ENCODE peak calls at places on chromosomes 13 and 19, in nine cellular contexts. One of them, this sample, is unnamed.

GRCh38 chr19:34851277-34851804 is 75.4 kb upstream of the ZNF30 start:
- DNase-seq in SK-N-SH: no peak
- DNase-seq in suprapubic skin: no peak
- DNase-seq in activated naive CD4-positive, alpha-beta T cell treated with anti-CD3 and anti-CD28 coated beads for 36 hours: no peak
- DNase-seq in adrenal gland: no peak
- DNase-seq in NCI-H1092: no peak
- DNase-seq in stimulated activated naive CD8-positive, alpha-beta T cell treated with anti-CD3 and anti-CD28 coated beads, Interleukin-15, amount 100 ng/mL, for 72 hours: no peak
- DNase-seq in uterus: no peak
- DNase-seq in hepatic stellate cell: no peak
- DNase-seq in this sample: no peak

GRCh38 chr13:64753606-64754005 is 2476.5 kb downstream of the PCDH9 start:
- DNase-seq in SK-N-SH: no peak
- DNase-seq in suprapubic skin: no peak
- DNase-seq in activated naive CD4-positive, alpha-beta T cell treated with anti-CD3 and anti-CD28 coated beads for 36 hours: no peak
- DNase-seq in adrenal gland: no peak
- DNase-seq in NCI-H1092: no peak
- DNase-seq in stimulated activated naive CD8-positive, alpha-beta T cell treated with anti-CD3 and anti-CD28 coated beads, Interleukin-15, amount 100 ng/mL, for 72 hours: no peak
- DNase-seq in uterus: no peak
- DNase-seq in hepatic stellate cell: no peak
- DNase-seq in this sample: no peak

GRCh38 chr19:4080473-4080872 is 13.8 kb upstream of the ZBTB7A start:
- DNase-seq in SK-N-SH: no peak
- DNase-seq in suprapubic skin: no peak
- DNase-seq in activated naive CD4-positive, alpha-beta T cell treated with anti-CD3 and anti-CD28 coated beads for 36 hours: no peak
- DNase-seq in adrenal gland: no peak
- DNase-seq in NCI-H1092: no peak
- DNase-seq in stimulated activated naive CD8-positive, alpha-beta T cell treated with anti-CD3 and anti-CD28 coated beads, Interleukin-15, amount 100 ng/mL, for 72 hours: no peak
- DNase-seq in uterus: no peak
- DNase-seq in hepatic stellate cell: no peak
- DNase-seq in this sample: no peak

GRCh38 chr19:49552749-49553148 is 24.9 kb downstream of the RCN3 start:
- DNase-seq in SK-N-SH: no peak
- DNase-seq in suprapubic skin: no peak
- DNase-seq in activated naive CD4-positive, alpha-beta T cell treated with anti-CD3 and anti-CD28 coated beads for 36 hours: peak; percentile 65
- DNase-seq in adrenal gland: no peak
- DNase-seq in NCI-H1092: no peak
- DNase-seq in stimulated activated naive CD8-positive, alpha-beta T cell treated with anti-CD3 and anti-CD28 coated beads, Interleukin-15, amount 100 ng/mL, for 72 hours: no peak
- DNase-seq in uterus: no peak
- DNase-seq in hepatic stellate cell: no peak
- DNase-seq in this sample: no peak

GRCh38 chr13:41179593-41180250 is 14.6 kb downstream of the KBTBD7 start:
- DNase-seq in SK-N-SH: no peak
- DNase-seq in suprapubic skin: no peak
- DNase-seq in activated naive CD4-positive, alpha-beta T cell treated with anti-CD3 and anti-CD28 coated beads for 36 hours: peak; percentile 7
- DNase-seq in adrenal gland: no peak
- DNase-seq in NCI-H1092: no peak
- DNase-seq in stimulated activated naive CD8-positive, alpha-beta T cell treated with anti-CD3 and anti-CD28 coated beads, Interleukin-15, amount 100 ng/mL, for 72 hours: no peak
- DNase-seq in uterus: no peak
- DNase-seq in hepatic stellate cell: no peak
- DNase-seq in this sample: no peak

GRCh38 chr13:101408154-101408553 is 8.2 kb downstream of the NALCN start:
- DNase-seq in SK-N-SH: no peak
- DNase-seq in suprapubic skin: no peak
- DNase-seq in activated naive CD4-positive, alpha-beta T cell treated with anti-CD3 and anti-CD28 coated beads for 36 hours: no peak
- DNase-seq in adrenal gland: no peak
- DNase-seq in NCI-H1092: no peak
- DNase-seq in stimulated activated naive CD8-positive, alpha-beta T cell treated with anti-CD3 and anti-CD28 coated beads, Interleukin-15, amount 100 ng/mL, for 72 hours: no peak
- DNase-seq in uterus: no peak
- DNase-seq in hepatic stellate cell: peak; percentile 22
- DNase-seq in this sample: no peak

GRCh38 chr13:35283856-35284255 is 192.6 kb downstream of the MAB21L1 start:
- DNase-seq in SK-N-SH: no peak
- DNase-seq in suprapubic skin: no peak
- DNase-seq in activated naive CD4-positive, alpha-beta T cell treated with anti-CD3 and anti-CD28 coated beads for 36 hours: no peak
- DNase-seq in adrenal gland: no peak
- DNase-seq in NCI-H1092: peak; percentile 4
- DNase-seq in stimulated activated naive CD8-positive, alpha-beta T cell treated with anti-CD3 and anti-CD28 coated beads, Interleukin-15, amount 100 ng/mL, for 72 hours: no peak
- DNase-seq in uterus: no peak
- DNase-seq in hepatic stellate cell: no peak
- DNase-seq in this sample: peak; percentile 79

GRCh38 chr13:99465454-99465853 is 35.8 kb upstream of the TM9SF2 start:
- DNase-seq in SK-N-SH: no peak
- DNase-seq in suprapubic skin: no peak
- DNase-seq in activated naive CD4-positive, alpha-beta T cell treated with anti-CD3 and anti-CD28 coated beads for 36 hours: no peak
- DNase-seq in adrenal gland: no peak
- DNase-seq in NCI-H1092: peak; percentile 65
- DNase-seq in stimulated activated naive CD8-positive, alpha-beta T cell treated with anti-CD3 and anti-CD28 coated beads, Interleukin-15, amount 100 ng/mL, for 72 hours: no peak
- DNase-seq in uterus: no peak
- DNase-seq in hepatic stellate cell: no peak
- DNase-seq in this sample: no peak

GRCh38 chr19:18433735-18434398 is 4.1 kb downstream of the ISYNA1 start:
- DNase-seq in SK-N-SH: peak; percentile 82
- DNase-seq in suprapubic skin: no peak
- DNase-seq in activated naive CD4-positive, alpha-beta T cell treated with anti-CD3 and anti-CD28 coated beads for 36 hours: no peak
- DNase-seq in adrenal gland: no peak
- DNase-seq in NCI-H1092: no peak
- DNase-seq in stimulated activated naive CD8-positive, alpha-beta T cell treated with anti-CD3 and anti-CD28 coated beads, Interleukin-15, amount 100 ng/mL, for 72 hours: no peak
- DNase-seq in uterus: no peak
- DNase-seq in hepatic stellate cell: no peak
- DNase-seq in this sample: no peak

GRCh38 chr19:10510301-10510802 is 6.9 kb downstream of the S1PR5 start:
- DNase-seq in SK-N-SH: peak; percentile 81
- DNase-seq in suprapubic skin: no peak
- DNase-seq in activated naive CD4-positive, alpha-beta T cell treated with anti-CD3 and anti-CD28 coated beads for 36 hours: peak; percentile 74
- DNase-seq in adrenal gland: no peak
- DNase-seq in NCI-H1092: no peak
- DNase-seq in stimulated activated naive CD8-positive, alpha-beta T cell treated with anti-CD3 and anti-CD28 coated beads, Interleukin-15, amount 100 ng/mL, for 72 hours: peak; percentile 70
- DNase-seq in uterus: no peak
- DNase-seq in hepatic stellate cell: no peak
- DNase-seq in this sample: no peak

GRCh38 chr13:50421457-50422130 is 406.4 kb downstream of the KCNRG start:
- DNase-seq in SK-N-SH: no peak
- DNase-seq in suprapubic skin: no peak
- DNase-seq in activated naive CD4-positive, alpha-beta T cell treated with anti-CD3 and anti-CD28 coated beads for 36 hours: no peak
- DNase-seq in adrenal gland: no peak
- DNase-seq in NCI-H1092: no peak
- DNase-seq in stimulated activated naive CD8-positive, alpha-beta T cell treated with anti-CD3 and anti-CD28 coated beads, Interleukin-15, amount 100 ng/mL, for 72 hours: no peak
- DNase-seq in uterus: no peak
- DNase-seq in hepatic stellate cell: no peak
- DNase-seq in this sample: no peak

GRCh38 chr19:39390759-39391592 is at the start of the genes MED29 and PAF1:
- DNase-seq in SK-N-SH: peak; percentile 97
- DNase-seq in suprapubic skin: peak; percentile 99
- DNase-seq in activated naive CD4-positive, alpha-beta T cell treated with anti-CD3 and anti-CD28 coated beads for 36 hours: peak; percentile 98
- DNase-seq in adrenal gland: peak; percentile 98
- DNase-seq in NCI-H1092: peak; percentile 98
- DNase-seq in stimulated activated naive CD8-positive, alpha-beta T cell treated with anti-CD3 and anti-CD28 coated beads, Interleukin-15, amount 100 ng/mL, for 72 hours: peak; percentile 94
- DNase-seq in uterus: peak; percentile 97
- DNase-seq in hepatic stellate cell: peak; percentile 99
- DNase-seq in this sample: peak; percentile 99

GRCh38 chr19:10111405-10111811 is at the start of gene P2RY11:
- DNase-seq in SK-N-SH: peak; percentile 23
- DNase-seq in suprapubic skin: no peak
- DNase-seq in activated naive CD4-positive, alpha-beta T cell treated with anti-CD3 and anti-CD28 coated beads for 36 hours: peak; percentile 26
- DNase-seq in adrenal gland: no peak
- DNase-seq in NCI-H1092: no peak
- DNase-seq in stimulated activated naive CD8-positive, alpha-beta T cell treated with anti-CD3 and anti-CD28 coated beads, Interleukin-15, amount 100 ng/mL, for 72 hours: peak; percentile 52
- DNase-seq in uterus: no peak
- DNase-seq in hepatic stellate cell: no peak
- DNase-seq in this sample: no peak

GRCh38 chr19:39032164-39032918 is at the start of gene FBXO27:
- DNase-seq in SK-N-SH: peak; percentile 84
- DNase-seq in suprapubic skin: peak; percentile 84
- DNase-seq in activated naive CD4-positive, alpha-beta T cell treated with anti-CD3 and anti-CD28 coated beads for 36 hours: no peak
- DNase-seq in adrenal gland: peak; percentile 17
- DNase-seq in NCI-H1092: no peak
- DNase-seq in stimulated activated naive CD8-positive, alpha-beta T cell treated with anti-CD3 and anti-CD28 coated beads, Interleukin-15, amount 100 ng/mL, for 72 hours: peak; percentile 23
- DNase-seq in uterus: no peak
- DNase-seq in hepatic stellate cell: no peak
- DNase-seq in this sample: no peak

GRCh38 chr19:45408121-45408520 is 1.7 kb downstream of the POLR1G start:
- DNase-seq in SK-N-SH: no peak
- DNase-seq in suprapubic skin: no peak
- DNase-seq in activated naive CD4-positive, alpha-beta T cell treated with anti-CD3 and anti-CD28 coated beads for 36 hours: no peak
- DNase-seq in adrenal gland: no peak
- DNase-seq in NCI-H1092: no peak
- DNase-seq in stimulated activated naive CD8-positive, alpha-beta T cell treated with anti-CD3 and anti-CD28 coated beads, Interleukin-15, amount 100 ng/mL, for 72 hours: no peak
- DNase-seq in uterus: no peak
- DNase-seq in hepatic stellate cell: no peak
- DNase-seq in this sample: no peak

GRCh38 chr19:43625918-43626579 is 6.6 kb upstream of the ZNF428 start:
- DNase-seq in SK-N-SH: peak; percentile 73
- DNase-seq in suprapubic skin: no peak
- DNase-seq in activated naive CD4-positive, alpha-beta T cell treated with anti-CD3 and anti-CD28 coated beads for 36 hours: peak; percentile 54
- DNase-seq in adrenal gland: no peak
- DNase-seq in NCI-H1092: no peak
- DNase-seq in stimulated activated naive CD8-positive, alpha-beta T cell treated with anti-CD3 and anti-CD28 coated beads, Interleukin-15, amount 100 ng/mL, for 72 hours: no peak
- DNase-seq in uterus: no peak
- DNase-seq in hepatic stellate cell: peak; percentile 59
- DNase-seq in this sample: no peak

GRCh38 chr13:33312150-33312908 is 26.8 kb upstream of the STARD13 start:
- DNase-seq in SK-N-SH: no peak
- DNase-seq in suprapubic skin: no peak
- DNase-seq in activated naive CD4-positive, alpha-beta T cell treated with anti-CD3 and anti-CD28 coated beads for 36 hours: no peak
- DNase-seq in adrenal gland: no peak
- DNase-seq in NCI-H1092: no peak
- DNase-seq in stimulated activated naive CD8-positive, alpha-beta T cell treated with anti-CD3 and anti-CD28 coated beads, Interleukin-15, amount 100 ng/mL, for 72 hours: no peak
- DNase-seq in uterus: no peak
- DNase-seq in hepatic stellate cell: no peak
- DNase-seq in this sample: no peak

GRCh38 chr19:41521860-41522555 is 54.0 kb upstream of the CEACAM21 start:
- DNase-seq in SK-N-SH: peak; percentile 51
- DNase-seq in suprapubic skin: no peak
- DNase-seq in activated naive CD4-positive, alpha-beta T cell treated with anti-CD3 and anti-CD28 coated beads for 36 hours: peak; percentile 39
- DNase-seq in adrenal gland: no peak
- DNase-seq in NCI-H1092: no peak
- DNase-seq in stimulated activated naive CD8-positive, alpha-beta T cell treated with anti-CD3 and anti-CD28 coated beads, Interleukin-15, amount 100 ng/mL, for 72 hours: peak; percentile 58
- DNase-seq in uterus: no peak
- DNase-seq in hepatic stellate cell: no peak
- DNase-seq in this sample: no peak

GRCh38 chr13:47277774-47278173 is 380.9 kb upstream of the HTR2A start:
- DNase-seq in SK-N-SH: no peak
- DNase-seq in suprapubic skin: no peak
- DNase-seq in activated naive CD4-positive, alpha-beta T cell treated with anti-CD3 and anti-CD28 coated beads for 36 hours: no peak
- DNase-seq in adrenal gland: no peak
- DNase-seq in NCI-H1092: no peak
- DNase-seq in stimulated activated naive CD8-positive, alpha-beta T cell treated with anti-CD3 and anti-CD28 coated beads, Interleukin-15, amount 100 ng/mL, for 72 hours: no peak
- DNase-seq in uterus: no peak
- DNase-seq in hepatic stellate cell: no peak
- DNase-seq in this sample: no peak

GRCh38 chr19:32373614-32374295 is 28.3 kb downstream of the ZNF507 start:
- DNase-seq in SK-N-SH: no peak
- DNase-seq in suprapubic skin: no peak
- DNase-seq in activated naive CD4-positive, alpha-beta T cell treated with anti-CD3 and anti-CD28 coated beads for 36 hours: no peak
- DNase-seq in adrenal gland: peak; percentile 77
- DNase-seq in NCI-H1092: no peak
- DNase-seq in stimulated activated naive CD8-positive, alpha-beta T cell treated with anti-CD3 and anti-CD28 coated beads, Interleukin-15, amount 100 ng/mL, for 72 hours: no peak
- DNase-seq in uterus: no peak
- DNase-seq in hepatic stellate cell: peak; percentile 72
- DNase-seq in this sample: peak; percentile 93

GRCh38 chr13:107006646-107007045 is 438.7 kb upstream of the ARGLU1 start:
- DNase-seq in SK-N-SH: no peak
- DNase-seq in suprapubic skin: no peak
- DNase-seq in activated naive CD4-positive, alpha-beta T cell treated with anti-CD3 and anti-CD28 coated beads for 36 hours: no peak
- DNase-seq in adrenal gland: no peak
- DNase-seq in NCI-H1092: no peak
- DNase-seq in stimulated activated naive CD8-positive, alpha-beta T cell treated with anti-CD3 and anti-CD28 coated beads, Interleukin-15, amount 100 ng/mL, for 72 hours: no peak
- DNase-seq in uterus: no peak
- DNase-seq in hepatic stellate cell: no peak
- DNase-seq in this sample: no peak

GRCh38 chr19:8145969-8146368 is 3.4 kb downstream of the FBN3 start:
- DNase-seq in SK-N-SH: no peak
- DNase-seq in suprapubic skin: no peak
- DNase-seq in activated naive CD4-positive, alpha-beta T cell treated with anti-CD3 and anti-CD28 coated beads for 36 hours: no peak
- DNase-seq in adrenal gland: no peak
- DNase-seq in NCI-H1092: no peak
- DNase-seq in stimulated activated naive CD8-positive, alpha-beta T cell treated with anti-CD3 and anti-CD28 coated beads, Interleukin-15, amount 100 ng/mL, for 72 hours: no peak
- DNase-seq in uterus: no peak
- DNase-seq in hepatic stellate cell: no peak
- DNase-seq in this sample: peak; percentile 73

GRCh38 chr19:33514885-33515485 is 6.6 kb downstream of the PEPD start:
- DNase-seq in SK-N-SH: no peak
- DNase-seq in suprapubic skin: no peak
- DNase-seq in activated naive CD4-positive, alpha-beta T cell treated with anti-CD3 and anti-CD28 coated beads for 36 hours: no peak
- DNase-seq in adrenal gland: no peak
- DNase-seq in NCI-H1092: no peak
- DNase-seq in stimulated activated naive CD8-positive, alpha-beta T cell treated with anti-CD3 and anti-CD28 coated beads, Interleukin-15, amount 100 ng/mL, for 72 hours: no peak
- DNase-seq in uterus: no peak
- DNase-seq in hepatic stellate cell: peak; percentile 44
- DNase-seq in this sample: no peak

GRCh38 chr19:39515551-39516191 is 732 bp downstream of the SELENOV start:
- DNase-seq in SK-N-SH: no peak
- DNase-seq in suprapubic skin: no peak
- DNase-seq in activated naive CD4-positive, alpha-beta T cell treated with anti-CD3 and anti-CD28 coated beads for 36 hours: peak; percentile 26
- DNase-seq in adrenal gland: no peak
- DNase-seq in NCI-H1092: no peak
- DNase-seq in stimulated activated naive CD8-positive, alpha-beta T cell treated with anti-CD3 and anti-CD28 coated beads, Interleukin-15, amount 100 ng/mL, for 72 hours: no peak
- DNase-seq in uterus: no peak
- DNase-seq in hepatic stellate cell: no peak
- DNase-seq in this sample: no peak

GRCh38 chr13:46866150-46866549 is 30.7 kb downstream of the HTR2A start:
- DNase-seq in SK-N-SH: peak; percentile 21
- DNase-seq in suprapubic skin: no peak
- DNase-seq in activated naive CD4-positive, alpha-beta T cell treated with anti-CD3 and anti-CD28 coated beads for 36 hours: peak; percentile 12
- DNase-seq in adrenal gland: peak; percentile 15
- DNase-seq in NCI-H1092: no peak
- DNase-seq in stimulated activated naive CD8-positive, alpha-beta T cell treated with anti-CD3 and anti-CD28 coated beads, Interleukin-15, amount 100 ng/mL, for 72 hours: no peak
- DNase-seq in uterus: no peak
- DNase-seq in hepatic stellate cell: no peak
- DNase-seq in this sample: no peak

GRCh38 chr13:67224148-67224846 is 5.8 kb downstream of the PCDH9 start:
- DNase-seq in SK-N-SH: peak; percentile 62
- DNase-seq in suprapubic skin: peak; percentile 85
- DNase-seq in activated naive CD4-positive, alpha-beta T cell treated with anti-CD3 and anti-CD28 coated beads for 36 hours: peak; percentile 67
- DNase-seq in adrenal gland: peak; percentile 90
- DNase-seq in NCI-H1092: peak; percentile 69
- DNase-seq in stimulated activated naive CD8-positive, alpha-beta T cell treated with anti-CD3 and anti-CD28 coated beads, Interleukin-15, amount 100 ng/mL, for 72 hours: peak; percentile 44
- DNase-seq in uterus: peak; percentile 50
- DNase-seq in hepatic stellate cell: peak; percentile 44
- DNase-seq in this sample: peak; percentile 60

GRCh38 chr13:99182439-99182838 is 18.2 kb upstream of the UBAC2 start:
- DNase-seq in SK-N-SH: no peak
- DNase-seq in suprapubic skin: no peak
- DNase-seq in activated naive CD4-positive, alpha-beta T cell treated with anti-CD3 and anti-CD28 coated beads for 36 hours: no peak
- DNase-seq in adrenal gland: no peak
- DNase-seq in NCI-H1092: no peak
- DNase-seq in stimulated activated naive CD8-positive, alpha-beta T cell treated with anti-CD3 and anti-CD28 coated beads, Interleukin-15, amount 100 ng/mL, for 72 hours: no peak
- DNase-seq in uterus: no peak
- DNase-seq in hepatic stellate cell: no peak
- DNase-seq in this sample: no peak

GRCh38 chr13:46491641-46492040 is 61.3 kb upstream of the LRCH1 start:
- DNase-seq in SK-N-SH: no peak
- DNase-seq in suprapubic skin: no peak
- DNase-seq in activated naive CD4-positive, alpha-beta T cell treated with anti-CD3 and anti-CD28 coated beads for 36 hours: no peak
- DNase-seq in adrenal gland: no peak
- DNase-seq in NCI-H1092: no peak
- DNase-seq in stimulated activated naive CD8-positive, alpha-beta T cell treated with anti-CD3 and anti-CD28 coated beads, Interleukin-15, amount 100 ng/mL, for 72 hours: no peak
- DNase-seq in uterus: no peak
- DNase-seq in hepatic stellate cell: no peak
- DNase-seq in this sample: no peak

GRCh38 chr13:77298403-77298802 is 28.5 kb downstream of the MYCBP2 start:
- DNase-seq in SK-N-SH: no peak
- DNase-seq in suprapubic skin: no peak
- DNase-seq in activated naive CD4-positive, alpha-beta T cell treated with anti-CD3 and anti-CD28 coated beads for 36 hours: no peak
- DNase-seq in adrenal gland: no peak
- DNase-seq in NCI-H1092: no peak
- DNase-seq in stimulated activated naive CD8-positive, alpha-beta T cell treated with anti-CD3 and anti-CD28 coated beads, Interleukin-15, amount 100 ng/mL, for 72 hours: no peak
- DNase-seq in uterus: no peak
- DNase-seq in hepatic stellate cell: no peak
- DNase-seq in this sample: no peak

GRCh38 chr13:49858183-49858856 is 65.8 kb upstream of the KPNA3 start:
- DNase-seq in SK-N-SH: no peak
- DNase-seq in suprapubic skin: no peak
- DNase-seq in activated naive CD4-positive, alpha-beta T cell treated with anti-CD3 and anti-CD28 coated beads for 36 hours: no peak
- DNase-seq in adrenal gland: no peak
- DNase-seq in NCI-H1092: no peak
- DNase-seq in stimulated activated naive CD8-positive, alpha-beta T cell treated with anti-CD3 and anti-CD28 coated beads, Interleukin-15, amount 100 ng/mL, for 72 hours: no peak
- DNase-seq in uterus: no peak
- DNase-seq in hepatic stellate cell: peak; percentile 78
- DNase-seq in this sample: no peak

GRCh38 chr13:48078251-48078656 is 16.6 kb downstream of the MED4 start:
- DNase-seq in SK-N-SH: no peak
- DNase-seq in suprapubic skin: no peak
- DNase-seq in activated naive CD4-positive, alpha-beta T cell treated with anti-CD3 and anti-CD28 coated beads for 36 hours: peak; percentile 44
- DNase-seq in adrenal gland: no peak
- DNase-seq in NCI-H1092: no peak
- DNase-seq in stimulated activated naive CD8-positive, alpha-beta T cell treated with anti-CD3 and anti-CD28 coated beads, Interleukin-15, amount 100 ng/mL, for 72 hours: peak; percentile 28
- DNase-seq in uterus: no peak
- DNase-seq in hepatic stellate cell: no peak
- DNase-seq in this sample: no peak